ENCODE peak calls at places on chromosomes 1 and 21, in ten cellular contexts. V, K, Y, O, F, M, X, S, P and Z are unnamed samples.
A peak's percentile ranks its signal among the peaks of the same experiment; 100 is the strongest.

GRCh38 chr1:89254658-89255287 is 17.9 kb downstream of the GBP5 start:
- DNase-seq in V (no peak), K (no peak), Y (no peak), O (no peak), F (no peak), M (no peak), X (no peak), S (peak; percentile 41), P (no peak), Z (no peak)

GRCh38 chr21:38486705-38487104 is 11.6 kb downstream of the ERG start:
- DNase-seq in V (no peak), K (no peak), Y (no peak), O (no peak), F (no peak), M (no peak), X (no peak), S (no peak), P (no peak), Z (no peak)

GRCh38 chr1:95953005-95953404 is 719.0 kb downstream of the RWDD3 start:
- DNase-seq in V (no peak), K (peak; percentile 6), Y (peak; percentile 9), O (no peak), F (no peak), M (no peak), X (no peak), S (peak; percentile 37), P (no peak), Z (no peak)

GRCh38 chr1:30407862-30408580 is 315.4 kb downstream of the MATN1 start:
- DNase-seq in V (no peak), K (no peak), Y (no peak), O (no peak), F (no peak), M (no peak), X (peak; percentile 20), S (no peak), P (no peak), Z (peak; percentile 31)

GRCh38 chr1:29279406-29279805 is 43.1 kb downstream of the PTPRU start:
- DNase-seq in V (no peak), K (no peak), Y (no peak), O (no peak), F (no peak), M (no peak), X (no peak), S (no peak), P (no peak), Z (no peak)

GRCh38 chr1:226943156-226943555 is 3.1 kb downstream of the COQ8A start:
- DNase-seq in V (no peak), K (no peak), Y (no peak), O (no peak), F (no peak), M (no peak), X (peak; percentile 43), S (no peak), P (no peak), Z (peak; percentile 34)

GRCh38 chr21:35969281-35969680 is 91.0 kb downstream of the SETD4 start:
- DNase-seq in V (no peak), K (no peak), Y (no peak), O (no peak), F (no peak), M (peak; percentile 3), X (no peak), S (no peak), P (no peak), Z (no peak)

GRCh38 chr1:11650331-11650991 is 3.8 kb downstream of the FBXO2 start:
- DNase-seq in V (peak; percentile 13), K (peak; percentile 38), Y (peak; percentile 85), O (peak; percentile 15), F (peak; percentile 94), M (peak; percentile 85), X (peak; percentile 86), S (peak; percentile 78), P (peak; percentile 96), Z (peak; percentile 79)

GRCh38 chr1:156684227-156684782 is 7.1 kb upstream of the NES start:
- DNase-seq in V (no peak), K (no peak), Y (no peak), O (no peak), F (peak; percentile 46), M (peak; percentile 44), X (no peak), S (no peak), P (no peak), Z (no peak)

GRCh38 chr1:78333426-78334012 is 157.3 kb upstream of the PTGFR start:
- DNase-seq in V (peak; percentile 18), K (peak; percentile 37), Y (no peak), O (no peak), F (peak; percentile 37), M (peak; percentile 60), X (peak; percentile 54), S (peak; percentile 77), P (no peak), Z (no peak)

GRCh38 chr1:227764019-227764391 is 28.8 kb downstream of the SNAP47 start:
- DNase-seq in V (no peak), K (no peak), Y (no peak), O (no peak), F (no peak), M (no peak), X (no peak), S (no peak), P (no peak), Z (no peak)

GRCh38 chr1:87129606-87130005 is 199.1 kb upstream of the LMO4 start:
- DNase-seq in V (no peak), K (no peak), Y (no peak), O (no peak), F (no peak), M (no peak), X (no peak), S (peak; percentile 58), P (peak; percentile 8), Z (no peak)

GRCh38 chr1:196609114-196609737 is 986 bp upstream of the KCNT2 start:
- DNase-seq in V (no peak), K (no peak), Y (peak; percentile 33), O (no peak), F (no peak), M (peak; percentile 6), X (no peak), S (no peak), P (no peak), Z (no peak)
- TF ChIP-seq CTCF in V (no peak), K (no peak), Y (no peak), O (no peak), F (no peak), M (no peak), X (no peak), S (no peak), P (no peak), Z (peak; percentile 65)

GRCh38 chr21:41611966-41612606 is 104.1 kb upstream of the TMPRSS2 start:
- DNase-seq in V (no peak), K (peak; percentile 50), Y (peak; percentile 43), O (no peak), F (peak; percentile 29), M (peak; percentile 32), X (no peak), S (no peak), P (no peak), Z (no peak)
- TF ChIP-seq CTCF in V (peak; percentile 22), K (peak; percentile 31), Y (no peak), O (no peak), F (peak; percentile 5), M (no peak), X (no peak), S (peak; percentile 15), P (no peak), Z (no peak)

GRCh38 chr1:154856049-154856448 is 14.0 kb downstream of the KCNN3 start:
- DNase-seq in V (no peak), K (no peak), Y (no peak), O (no peak), F (no peak), M (no peak), X (peak; percentile 69), S (no peak), P (no peak), Z (no peak)
- TF ChIP-seq CTCF in V (no peak), K (no peak), Y (no peak), O (no peak), F (no peak), M (no peak), X (no peak), S (no peak), P (no peak), Z (peak; percentile 20)

GRCh38 chr21:42321231-42321630 is 6.0 kb upstream of the TFF3 start:
- DNase-seq in V (no peak), K (no peak), Y (no peak), O (no peak), F (no peak), M (no peak), X (peak; percentile 11), S (no peak), P (no peak), Z (no peak)

GRCh38 chr21:42319368-42319767 is 4.2 kb upstream of the TFF3 start:
- DNase-seq in V (no peak), K (no peak), Y (no peak), O (no peak), F (peak; percentile 90), M (peak; percentile 20), X (peak; percentile 43), S (no peak), P (no peak), Z (peak; percentile 62)

GRCh38 chr21:42320791-42321190 is 5.6 kb upstream of the TFF3 start:
- DNase-seq in V (no peak), K (no peak), Y (no peak), O (no peak), F (no peak), M (no peak), X (peak; percentile 28), S (no peak), P (no peak), Z (peak; percentile 49)

GRCh38 chr21:42321845-42322244 is 6.6 kb upstream of the TFF3 start:
- DNase-seq in V (no peak), K (no peak), Y (no peak), O (no peak), F (no peak), M (no peak), X (peak; percentile 42), S (no peak), P (no peak), Z (no peak)

DNA sequence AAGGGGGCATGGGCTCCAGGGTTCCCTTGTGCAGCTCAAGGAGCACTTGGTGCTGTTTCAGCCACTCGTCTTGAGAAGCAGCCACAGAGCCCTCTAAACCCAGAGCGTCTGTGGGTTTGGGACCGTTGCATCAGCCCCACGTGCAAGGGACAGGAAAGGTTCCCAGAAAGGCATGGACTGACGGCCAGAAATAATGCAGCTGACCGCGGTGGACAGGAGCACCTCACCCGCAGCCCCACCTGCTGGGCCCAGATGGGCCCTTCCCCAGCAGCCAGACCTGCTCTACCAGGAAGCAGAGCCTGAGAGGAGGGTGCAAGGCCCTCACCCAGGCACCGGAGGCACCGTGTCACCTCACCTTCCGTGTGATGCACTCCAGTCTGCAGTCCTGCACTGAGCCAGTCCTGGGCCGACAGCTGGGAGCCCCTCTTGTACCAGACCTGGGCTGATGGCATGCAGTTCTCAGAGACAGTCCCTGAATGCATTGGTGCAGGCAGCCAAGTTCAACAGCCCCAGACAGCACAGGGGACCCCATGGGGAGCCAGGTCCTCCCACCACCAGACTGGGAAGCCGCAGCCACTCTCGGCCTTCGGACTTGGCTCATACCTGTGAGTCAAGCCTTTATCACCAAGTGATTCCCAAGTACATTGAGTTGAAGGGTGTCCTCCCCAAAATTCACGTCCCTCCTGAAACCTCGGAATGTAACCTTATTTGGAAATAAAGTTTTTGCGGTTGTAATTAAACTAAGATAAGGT is 4.8 kb upstream of the TFF3 start:
- DNase-seq in V (no peak), K (no peak), Y (no peak), O (no peak), F (no peak), M (no peak), X (peak; percentile 34), S (no peak), P (peak; percentile 55), Z (peak; percentile 63)
- TF ChIP-seq CTCF in V (no peak), K (no peak), Y (no peak), O (no peak), F (no peak), M (no peak), X (no peak), S (no peak), P (no peak), Z (no peak)